ENCODE peak calls at places on chromosomes 13 and 19, in nine cellular contexts. P is suprapubic skin, X is A549, J is stomach, C is ovary, M is sigmoid colon, V is transverse colon, K is H1, T is GM12878. W is an unnamed sample.

GRCh38 chr13:23380534-23380933 is 53.0 kb downstream of the SACS start:
- DNase-seq in P (no peak), X (no peak), J (no peak), C (no peak), M (no peak), V (no peak), K (no peak), T (no peak), W (no peak)

GRCh38 chr19:307111-307531 is 15.9 kb upstream of the PLPP2 start:
- DNase-seq in P (no peak), X (no peak), J (no peak), C (no peak), M (no peak), V (no peak), K (no peak), T (no peak), W (no peak)

GRCh38 chr19:42003506-42004294 is 9.7 kb upstream of the ATP1A3 start:
- DNase-seq in P (no peak), X (no peak), J (no peak), C (no peak), M (no peak), V (no peak), K (no peak), T (no peak), W (no peak)

GRCh38 chr13:35630551-35631275 is 154.2 kb upstream of the MAB21L1 start:
- DNase-seq in P (no peak), X (peak; percentile 61), J (no peak), C (no peak), M (no peak), V (no peak), K (no peak), T (no peak), W (peak; percentile 30)

GRCh38 chr19:44925114-44925891 is 10.9 kb downstream of the APOC1 start:
- DNase-seq in P (peak; percentile 90), X (no peak), J (peak; percentile 52), C (peak; percentile 88), M (peak; percentile 92), V (peak; percentile 74), K (no peak), T (no peak), W (peak; percentile 81)

GRCh38 chr13:64529874-64530485 is 2700.2 kb downstream of the PCDH9 start:
- DNase-seq in P (no peak), X (peak; percentile 4), J (no peak), C (no peak), M (no peak), V (no peak), K (peak; percentile 17), T (no peak), W (no peak)

GRCh38 chr19:15331419-15332310 is 674 bp downstream of the BRD4 start:
- DNase-seq in P (no peak), X (peak; percentile 60), J (peak; percentile 59), C (peak; percentile 63), M (peak; percentile 79), V (peak; percentile 64), K (no peak), T (no peak), W (no peak)

GRCh38 chr19:57803594-57804325 is 11.0 kb downstream of the ZNF552 start:
- DNase-seq in P (peak; percentile 15), X (no peak), J (peak; percentile 43), C (no peak), M (no peak), V (peak; percentile 26), K (no peak), T (no peak), W (no peak)

GRCh38 chr19:3608079-3608641 is 1.5 kb upstream of the TBXA2R start:
- DNase-seq in P (no peak), X (no peak), J (no peak), C (no peak), M (no peak), V (no peak), K (no peak), T (no peak), W (no peak)

GRCh38 chr13:84137292-84137691 is 255.0 kb upstream of the SLITRK1 start:
- DNase-seq in P (no peak), X (no peak), J (no peak), C (no peak), M (no peak), V (peak; percentile 25), K (no peak), T (peak; percentile 64), W (no peak)

GRCh38 chr13:40336228-40337221 is 329.9 kb downstream of the FOXO1 start:
- DNase-seq in P (no peak), X (peak; percentile 10), J (peak; percentile 43), C (no peak), M (no peak), V (no peak), K (no peak), T (no peak), W (no peak)

GRCh38 chr13:99686157-99686572 is 184.9 kb downstream of the TM9SF2 start:
- DNase-seq in P (no peak), X (peak; percentile 9), J (no peak), C (no peak), M (no peak), V (peak; percentile 66), K (no peak), T (no peak), W (no peak)

GRCh38 chr13:35832551-35832950 is 298.6 kb downstream of the DCLK1 start:
- DNase-seq in P (no peak), X (no peak), J (no peak), C (no peak), M (no peak), V (no peak), K (no peak), T (no peak), W (no peak)

GRCh38 chr13:77692746-77693448 is 4.6 kb upstream of the SLAIN1 start:
- DNase-seq in P (no peak), X (no peak), J (no peak), C (no peak), M (no peak), V (no peak), K (no peak), T (no peak), W (no peak)

DNA sequence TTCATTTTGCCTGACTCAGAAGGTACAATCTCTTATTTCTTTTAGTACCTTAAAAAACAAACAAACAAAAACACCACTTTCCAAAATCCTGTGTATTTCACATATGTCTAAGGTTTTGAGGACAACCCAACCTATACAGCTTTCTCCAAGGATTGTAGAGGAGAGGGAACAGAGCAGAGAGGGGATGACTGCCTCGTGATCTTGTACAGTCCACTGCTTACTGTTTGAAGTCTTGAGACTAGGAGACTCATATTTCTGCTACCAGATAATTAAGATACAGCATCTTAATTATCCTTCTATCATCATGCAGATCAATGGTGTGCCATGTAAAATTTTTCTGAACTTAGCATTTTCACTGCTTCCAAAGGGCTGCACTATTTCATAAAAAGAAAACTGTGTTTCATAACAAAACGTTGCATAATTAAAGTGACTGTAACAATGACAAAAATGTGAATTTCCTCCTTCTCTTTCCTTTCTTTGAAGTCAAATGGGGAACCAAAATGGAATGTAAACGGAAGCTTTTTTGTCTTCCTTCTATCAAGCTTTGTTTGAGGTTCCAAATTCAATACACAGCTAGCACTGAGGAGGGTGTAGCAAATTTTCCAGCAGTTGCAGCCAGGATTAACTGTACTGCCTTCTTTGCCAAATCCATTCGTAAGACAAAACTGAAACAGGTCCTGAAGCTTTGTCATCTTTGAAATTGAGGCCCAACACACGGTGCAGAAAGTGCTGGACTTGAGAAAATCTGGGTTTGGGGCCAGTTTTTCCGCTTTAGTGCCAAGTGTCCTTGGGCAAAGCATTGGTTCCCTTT is 34.8 kb upstream of the RCBTB2 start:
- DNase-seq in P (no peak), X (no peak), J (peak; percentile 43), C (peak; percentile 53), M (no peak), V (no peak), K (no peak), T (no peak), W (no peak)
- TF ChIP-seq EP300 in P (no peak), X (no peak), J (no peak), C (no peak), M (no peak), V (no peak), K (no peak), T (no peak), W (no peak)

GRCh38 chr13:101521371-101521770 is 68.9 kb downstream of the ITGBL1 start:
- DNase-seq in P (no peak), X (no peak), J (no peak), C (no peak), M (no peak), V (no peak), K (no peak), T (no peak), W (no peak)
- TF ChIP-seq EP300 in P (no peak), X (no peak), J (no peak), C (no peak), M (no peak), V (no peak), K (no peak), T (no peak), W (no peak)

DNA sequence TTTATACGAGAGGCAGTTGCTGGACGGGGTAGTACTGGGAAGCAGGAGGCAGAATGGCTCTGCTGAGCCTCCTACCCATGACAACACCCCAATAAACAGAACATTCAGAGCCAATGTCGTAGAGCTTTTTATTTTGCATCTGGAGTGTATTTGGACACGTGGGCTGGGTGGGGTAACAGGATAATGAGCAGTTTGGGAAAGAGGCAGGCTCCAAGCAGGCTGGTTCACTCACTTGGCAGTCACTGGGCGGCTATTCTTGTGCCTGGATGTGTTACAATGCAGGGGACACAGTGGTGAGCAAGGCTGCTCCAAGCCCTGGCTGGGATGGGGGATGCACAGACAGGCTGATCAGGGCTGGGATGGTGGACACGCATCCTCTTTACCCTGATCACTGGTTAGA is 9.5 kb downstream of the ACTMAP start:
- DNase-seq in P (no peak), X (no peak), J (no peak), C (peak; percentile 58), M (peak; percentile 87), V (no peak), K (no peak), T (no peak), W (peak; percentile 57)
- TF ChIP-seq EP300 in P (no peak), X (no peak), J (no peak), C (no peak), M (no peak), V (no peak), K (no peak), T (no peak), W (peak; percentile 76)

DNA sequence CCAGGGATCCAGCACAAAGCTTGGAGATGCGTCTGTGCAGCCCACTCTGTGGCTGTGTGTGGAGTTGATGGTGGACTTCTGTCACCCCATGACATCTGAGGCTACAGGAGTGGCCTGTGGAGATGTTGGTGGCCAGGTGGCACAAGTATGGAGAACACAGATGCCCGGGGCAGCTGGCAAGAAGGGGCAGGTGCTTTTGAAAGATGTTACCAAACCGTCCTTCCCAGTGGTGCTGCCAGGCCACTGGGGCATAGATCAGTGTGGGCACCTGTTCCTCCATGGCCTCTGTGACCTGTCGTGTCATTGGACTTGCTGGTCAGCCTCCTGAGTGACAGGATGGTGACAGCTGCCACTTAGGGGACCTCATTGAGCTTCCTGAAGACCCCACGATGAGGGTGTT is 36.2 kb downstream of the KDM4B start:
- DNase-seq in P (no peak), X (no peak), J (no peak), C (no peak), M (no peak), V (no peak), K (no peak), T (no peak), W (no peak)
- TF ChIP-seq EP300 in P (no peak), X (no peak), J (no peak), C (no peak), M (no peak), V (no peak), K (no peak), T (no peak), W (no peak)

GRCh38 chr13:109835321-109835720 is 48.9 kb upstream of the IRS2 start:
- DNase-seq in P (no peak), X (no peak), J (no peak), C (no peak), M (no peak), V (no peak), K (no peak), T (no peak), W (no peak)
- TF ChIP-seq EP300 in P (no peak), X (no peak), J (no peak), C (no peak), M (no peak), V (no peak), K (no peak), T (no peak), W (no peak)